ENCODE peak calls at places on chromosomes 7 and 10, in ten cellular contexts. One of them, this sample, is unnamed.

GRCh38 chr7:91089382-91089963 is 174.8 kb upstream of the FZD1 start:
- DNase-seq in activated CD4-positive, alpha-beta T cell treated with anti-CD3 and anti-CD28 coated beads, Interleukin-2, amount 50 U/mL, for 1 hour: no peak
- DNase-seq in M059J: peak; percentile 42
- DNase-seq in central memory CD8-positive, alpha-beta T cell: no peak
- DNase-seq in T-helper 22 cell: no peak
- DNase-seq in brain microvascular endothelial cell: no peak
- DNase-seq in ecto neural progenitor cell: no peak
- DNase-seq in cardiac fibroblast: peak; percentile 67
- DNase-seq in AG04450: no peak
- DNase-seq in GM12878: no peak
- DNase-seq in this sample: no peak

GRCh38 chr10:67609996-67610793 is 85.8 kb downstream of the CTNNA3 start:
- DNase-seq in activated CD4-positive, alpha-beta T cell treated with anti-CD3 and anti-CD28 coated beads, Interleukin-2, amount 50 U/mL, for 1 hour: no peak
- DNase-seq in M059J: no peak
- DNase-seq in central memory CD8-positive, alpha-beta T cell: no peak
- DNase-seq in T-helper 22 cell: no peak
- DNase-seq in brain microvascular endothelial cell: no peak
- DNase-seq in ecto neural progenitor cell: no peak
- DNase-seq in cardiac fibroblast: peak; percentile 41
- DNase-seq in AG04450: no peak
- DNase-seq in GM12878: no peak
- DNase-seq in this sample: no peak

GRCh38 chr10:124916098-124916584 is 25.8 kb upstream of the ZRANB1 start:
- DNase-seq in activated CD4-positive, alpha-beta T cell treated with anti-CD3 and anti-CD28 coated beads, Interleukin-2, amount 50 U/mL, for 1 hour: no peak
- DNase-seq in M059J: peak; percentile 9
- DNase-seq in central memory CD8-positive, alpha-beta T cell: no peak
- DNase-seq in T-helper 22 cell: no peak
- DNase-seq in brain microvascular endothelial cell: no peak
- DNase-seq in ecto neural progenitor cell: no peak
- DNase-seq in cardiac fibroblast: peak; percentile 49
- DNase-seq in AG04450: no peak
- DNase-seq in GM12878: no peak
- DNase-seq in this sample: no peak

GRCh38 chr10:13794982-13795381 is 208.2 kb downstream of the PRPF18 start:
- DNase-seq in activated CD4-positive, alpha-beta T cell treated with anti-CD3 and anti-CD28 coated beads, Interleukin-2, amount 50 U/mL, for 1 hour: no peak
- DNase-seq in M059J: no peak
- DNase-seq in central memory CD8-positive, alpha-beta T cell: no peak
- DNase-seq in T-helper 22 cell: no peak
- DNase-seq in brain microvascular endothelial cell: no peak
- DNase-seq in ecto neural progenitor cell: no peak
- DNase-seq in cardiac fibroblast: no peak
- DNase-seq in AG04450: no peak
- DNase-seq in GM12878: no peak
- DNase-seq in this sample: no peak

GRCh38 chr7:44284216-44284615 is 41.2 kb downstream of the CAMK2B start:
- DNase-seq in activated CD4-positive, alpha-beta T cell treated with anti-CD3 and anti-CD28 coated beads, Interleukin-2, amount 50 U/mL, for 1 hour: no peak
- DNase-seq in M059J: peak; percentile 35
- DNase-seq in central memory CD8-positive, alpha-beta T cell: no peak
- DNase-seq in T-helper 22 cell: no peak
- DNase-seq in brain microvascular endothelial cell: no peak
- DNase-seq in ecto neural progenitor cell: peak; percentile 38
- DNase-seq in cardiac fibroblast: no peak
- DNase-seq in AG04450: no peak
- DNase-seq in GM12878: no peak
- DNase-seq in this sample: no peak

GRCh38 chr7:134254311-134254710 is 62.4 kb downstream of the SLC35B4 start:
- DNase-seq in activated CD4-positive, alpha-beta T cell treated with anti-CD3 and anti-CD28 coated beads, Interleukin-2, amount 50 U/mL, for 1 hour: no peak
- DNase-seq in M059J: peak; percentile 42
- DNase-seq in central memory CD8-positive, alpha-beta T cell: no peak
- DNase-seq in T-helper 22 cell: no peak
- DNase-seq in brain microvascular endothelial cell: no peak
- DNase-seq in ecto neural progenitor cell: no peak
- DNase-seq in cardiac fibroblast: peak; percentile 22
- DNase-seq in AG04450: no peak
- DNase-seq in GM12878: no peak
- DNase-seq in this sample: no peak

GRCh38 chr10:113269333-113269732 is 283.5 kb upstream of the HABP2 start:
- DNase-seq in activated CD4-positive, alpha-beta T cell treated with anti-CD3 and anti-CD28 coated beads, Interleukin-2, amount 50 U/mL, for 1 hour: no peak
- DNase-seq in M059J: no peak
- DNase-seq in central memory CD8-positive, alpha-beta T cell: no peak
- DNase-seq in T-helper 22 cell: no peak
- DNase-seq in brain microvascular endothelial cell: no peak
- DNase-seq in ecto neural progenitor cell: no peak
- DNase-seq in cardiac fibroblast: no peak
- DNase-seq in AG04450: no peak
- DNase-seq in GM12878: no peak
- DNase-seq in this sample: no peak

GRCh38 chr10:88110355-88110754 is 246.9 kb downstream of the PTEN start:
- DNase-seq in activated CD4-positive, alpha-beta T cell treated with anti-CD3 and anti-CD28 coated beads, Interleukin-2, amount 50 U/mL, for 1 hour: no peak
- DNase-seq in M059J: peak; percentile 92
- DNase-seq in central memory CD8-positive, alpha-beta T cell: no peak
- DNase-seq in T-helper 22 cell: no peak
- DNase-seq in brain microvascular endothelial cell: peak; percentile 74
- DNase-seq in ecto neural progenitor cell: no peak
- DNase-seq in cardiac fibroblast: peak; percentile 79
- DNase-seq in AG04450: no peak
- DNase-seq in GM12878: no peak
- DNase-seq in this sample: no peak

GRCh38 chr10:79346388-79347225 is 662 bp upstream of the PPIF start:
- DNase-seq in activated CD4-positive, alpha-beta T cell treated with anti-CD3 and anti-CD28 coated beads, Interleukin-2, amount 50 U/mL, for 1 hour: no peak
- DNase-seq in M059J: no peak
- DNase-seq in central memory CD8-positive, alpha-beta T cell: no peak
- DNase-seq in T-helper 22 cell: no peak
- DNase-seq in brain microvascular endothelial cell: no peak
- DNase-seq in ecto neural progenitor cell: peak; percentile 49
- DNase-seq in cardiac fibroblast: no peak
- DNase-seq in AG04450: no peak
- DNase-seq in GM12878: no peak
- DNase-seq in this sample: no peak

GRCh38 chr10:1274098-1274745 is 218.0 kb downstream of the WDR37 start:
- DNase-seq in activated CD4-positive, alpha-beta T cell treated with anti-CD3 and anti-CD28 coated beads, Interleukin-2, amount 50 U/mL, for 1 hour: no peak
- DNase-seq in M059J: no peak
- DNase-seq in central memory CD8-positive, alpha-beta T cell: no peak
- DNase-seq in T-helper 22 cell: no peak
- DNase-seq in brain microvascular endothelial cell: peak; percentile 10
- DNase-seq in ecto neural progenitor cell: no peak
- DNase-seq in cardiac fibroblast: no peak
- DNase-seq in AG04450: no peak
- DNase-seq in GM12878: no peak
- DNase-seq in this sample: no peak

GRCh38 chr7:112296416-112296815 is 89.9 kb downstream of the ZNF277 start:
- DNase-seq in activated CD4-positive, alpha-beta T cell treated with anti-CD3 and anti-CD28 coated beads, Interleukin-2, amount 50 U/mL, for 1 hour: no peak
- DNase-seq in M059J: peak; percentile 32
- DNase-seq in central memory CD8-positive, alpha-beta T cell: no peak
- DNase-seq in T-helper 22 cell: no peak
- DNase-seq in brain microvascular endothelial cell: peak; percentile 5
- DNase-seq in ecto neural progenitor cell: no peak
- DNase-seq in cardiac fibroblast: peak; percentile 18
- DNase-seq in AG04450: no peak
- DNase-seq in GM12878: no peak
- DNase-seq in this sample: no peak

GRCh38 chr10:22054946-22055345 is 51.4 kb upstream of the DNAJC1 start:
- DNase-seq in activated CD4-positive, alpha-beta T cell treated with anti-CD3 and anti-CD28 coated beads, Interleukin-2, amount 50 U/mL, for 1 hour: no peak
- DNase-seq in M059J: peak; percentile 36
- DNase-seq in central memory CD8-positive, alpha-beta T cell: no peak
- DNase-seq in T-helper 22 cell: no peak
- DNase-seq in brain microvascular endothelial cell: peak; percentile 11
- DNase-seq in ecto neural progenitor cell: no peak
- DNase-seq in cardiac fibroblast: peak; percentile 25
- DNase-seq in AG04450: no peak
- DNase-seq in GM12878: no peak
- DNase-seq in this sample: no peak

GRCh38 chr7:29208410-29209250 is 14.1 kb downstream of the CHN2 start:
- DNase-seq in activated CD4-positive, alpha-beta T cell treated with anti-CD3 and anti-CD28 coated beads, Interleukin-2, amount 50 U/mL, for 1 hour: no peak
- DNase-seq in M059J: no peak
- DNase-seq in central memory CD8-positive, alpha-beta T cell: no peak
- DNase-seq in T-helper 22 cell: no peak
- DNase-seq in brain microvascular endothelial cell: no peak
- DNase-seq in ecto neural progenitor cell: no peak
- DNase-seq in cardiac fibroblast: no peak
- DNase-seq in AG04450: no peak
- DNase-seq in GM12878: no peak
- DNase-seq in this sample: no peak

GRCh38 chr7:4352069-4352468 is 330.0 kb upstream of the FOXK1 start:
- DNase-seq in activated CD4-positive, alpha-beta T cell treated with anti-CD3 and anti-CD28 coated beads, Interleukin-2, amount 50 U/mL, for 1 hour: no peak
- DNase-seq in M059J: no peak
- DNase-seq in central memory CD8-positive, alpha-beta T cell: no peak
- DNase-seq in T-helper 22 cell: no peak
- DNase-seq in brain microvascular endothelial cell: no peak
- DNase-seq in ecto neural progenitor cell: no peak
- DNase-seq in cardiac fibroblast: no peak
- DNase-seq in AG04450: no peak
- DNase-seq in GM12878: no peak
- DNase-seq in this sample: no peak

GRCh38 chr10:49398000-49398861 is 2.3 kb upstream of the DRGX start:
- DNase-seq in activated CD4-positive, alpha-beta T cell treated with anti-CD3 and anti-CD28 coated beads, Interleukin-2, amount 50 U/mL, for 1 hour: peak; percentile 47
- DNase-seq in M059J: peak; percentile 30
- DNase-seq in central memory CD8-positive, alpha-beta T cell: no peak
- DNase-seq in T-helper 22 cell: no peak
- DNase-seq in brain microvascular endothelial cell: peak; percentile 24
- DNase-seq in ecto neural progenitor cell: peak; percentile 87
- DNase-seq in cardiac fibroblast: peak; percentile 44
- DNase-seq in AG04450: no peak
- DNase-seq in GM12878: no peak
- DNase-seq in this sample: no peak